ENCODE peak calls at places on chromosomes 3 and 15, in six cellular contexts. J is NCI-H510A; C is ecto neural progenitor cell; E is NCI-H1105; M is activated CD4-positive, alpha-beta T cell treated with anti-CD3 and anti-CD28 coated beads, Interleukin-2, amount 10 ng/mL, durations not matched to agents 24 days and 14 days; D is C1 segment of cervical spinal cord. I is an unnamed sample.

GRCh38 chr15:62362608-62363007 is 197.5 kb upstream of the C2CD4B start:
- DNase-seq in C (no peak), J (no peak), E (no peak), M (no peak), D (no peak), I (peak)

GRCh38 chr3:62361824-62362223 is 11.5 kb downstream of the FEZF2 start:
- DNase-seq in J (no peak), M (no peak), C (no peak), E (no peak), D (no peak), I (no peak)

GRCh38 chr3:98650966-98651765 is 57.8 kb upstream of the CPOX start:
- DNase-seq in J (no peak), C (no peak), M (no peak), D (no peak), E (no peak), I (no peak)

GRCh38 chr15:76342382-76343201 is 6.0 kb downstream of the ISL2 start:
- DNase-seq in D (no peak), J (no peak), M (peak), C (peak), E (no peak), I (no peak)

GRCh38 chr3:143222505-143222904 is 102.9 kb downstream of the CHST2 start:
- DNase-seq in M (no peak), C (no peak), E (no peak), J (no peak), D (no peak), I (no peak)

GRCh38 chr15:55552926-55553325 is 35.2 kb downstream of the PYGO1 start:
- DNase-seq in D (no peak), E (no peak), C (peak), M (no peak), J (no peak), I (no peak)

GRCh38 chr3:111951032-111951431 is 27.8 kb upstream of the ABHD10 start:
- DNase-seq in E (no peak), J (no peak), M (no peak), D (no peak), C (no peak), I (no peak)

GRCh38 chr15:100596792-100597191 is 5.2 kb downstream of the LINS1 start:
- DNase-seq in J (no peak), E (no peak), C (no peak), D (no peak), M (peak), I (no peak)

GRCh38 chr3:33385423-33385822 is 54.8 kb downstream of the UBP1 start:
- DNase-seq in E (no peak), D (no peak), C (no peak), M (peak), J (no peak), I (no peak)

GRCh38 chr15:42107483-42107882 is 13.1 kb upstream of the PLA2G4D start:
- DNase-seq in E (peak), J (no peak), C (no peak), D (no peak), M (peak), I (no peak)

GRCh38 chr3:16884084-16884747 is 539 bp upstream of the PLCL2 start:
- DNase-seq in J (no peak), E (no peak), D (no peak), C (peak), M (peak), I (peak)

GRCh38 chr15:93072011-93072410 is 17.0 kb downstream of the RGMA start:
- DNase-seq in C (no peak), M (no peak), E (no peak), D (no peak), J (no peak), I (peak)

GRCh38 chr15:55277715-55278114 is 11.9 kb downstream of the RAB27A start:
- DNase-seq in E (no peak), J (no peak), D (no peak), M (no peak), C (no peak), I (no peak)

GRCh38 chr3:31962801-31963205 is 18.3 kb downstream of the OSBPL10 start:
- DNase-seq in E (no peak), J (no peak), C (no peak), M (no peak), D (no peak), I (peak)

GRCh38 chr3:157429703-157430102 is 6.9 kb upstream of the PTX3 start:
- DNase-seq in D (no peak), C (no peak), M (no peak), E (no peak), J (no peak), I (peak)

GRCh38 chr3:65904016-65904415 is 134.7 kb downstream of the MAGI1 start:
- DNase-seq in E (no peak), C (no peak), D (no peak), M (no peak), J (no peak), I (no peak)

GRCh38 chr3:178170698-178171535 is 365.3 kb upstream of the KCNMB2 start:
- DNase-seq in D (no peak), M (no peak), J (no peak), E (no peak), C (no peak), I (peak)

GRCh38 chr3:55877703-55878102 is 390.6 kb upstream of the WNT5A start:
- DNase-seq in D (no peak), C (no peak), E (no peak), M (no peak), J (no peak), I (no peak)

GRCh38 chr3:12796171-12797123 is at the start of gene CAND2:
- DNase-seq in E (peak), D (peak), M (peak), J (peak), C (peak), I (peak)

GRCh38 chr3:185744997-185745843 is 79.6 kb downstream of the IGF2BP2 start:
- DNase-seq in C (no peak), D (no peak), M (no peak), E (no peak), J (no peak), I (peak)

GRCh38 chr15:83094592-83094991 is 12.9 kb upstream of the TM6SF1 start:
- DNase-seq in D (no peak), M (no peak), J (no peak), E (no peak), C (no peak), I (no peak)

GRCh38 chr3:31567036-31567435 is 34.3 kb downstream of the STT3B start:
- DNase-seq in J (no peak), D (no peak), C (peak), E (no peak), M (peak), I (no peak)

GRCh38 chr3:95002665-95003064 is 939.8 kb downstream of the NSUN3 start:
- DNase-seq in C (no peak), E (no peak), J (no peak), M (no peak), D (no peak), I (no peak)

GRCh38 chr15:24955549-24955929 is 752 bp downstream of the SNRPN start:
- DNase-seq in D (no peak), J (no peak), M (peak), C (peak), E (no peak), I (no peak)

GRCh38 chr3:134250717-134251220 is at the start of gene RYK:
- DNase-seq in D (peak), E (peak), M (peak), C (peak), J (peak), I (peak)

GRCh38 chr15:82613764-82614163 is 33.4 kb downstream of the CPEB1 start:
- DNase-seq in E (no peak), D (peak), C (no peak), M (no peak), J (no peak), I (no peak)

GRCh38 chr3:172369590-172370259 is 78.5 kb downstream of the GHSR start:
- DNase-seq in E (peak), M (no peak), D (no peak), C (no peak), J (no peak), I (no peak)